ENCODE peak calls at places on chromosomes 11 and 22, in four cellular contexts. K, Y, R and J are unnamed samples. For H3K4me1, the result is how much of the 10 kb centered on the place peaks cover.

GRCh38 chr11:122276221-122276620 is 160.2 kb upstream of the BLID start:
- DNase-seq in Y (no peak), K (no peak), R (no peak), J (no peak)

GRCh38 chr11:5123802-5124521 is 14.2 kb downstream of the OR52A5 start:
- DNase-seq in Y (peak), K (peak), R (peak), J (no peak)

GRCh38 chr11:46377831-46378230 is 3.6 kb upstream of the MDK start:
- DNase-seq in K (no peak), Y (no peak), R (no peak), J (no peak)

GRCh38 chr11:43558056-43558455 is 122.5 kb upstream of the HSD17B12 start:
- DNase-seq in R (no peak), K (no peak), Y (peak), J (no peak)

GRCh38 chr11:94557992-94558391 is 9.2 kb upstream of the PIWIL4 start:
- DNase-seq in Y (no peak), K (no peak), R (no peak), J (no peak)

GRCh38 chr11:27795955-27796861 is 96.0 kb upstream of the BDNF start:
- DNase-seq in K (no peak), Y (peak), R (no peak), J (no peak)

GRCh38 chr11:107545101-107545514 is 20.4 kb downstream of the ALKBH8 start:
- DNase-seq in R (no peak), K (no peak), Y (no peak), J (no peak)

GRCh38 chr11:103274025-103274424 is 164.8 kb downstream of the DYNC2H1 start:
- DNase-seq in R (no peak), K (no peak), Y (no peak), J (no peak)

GRCh38 chr11:3802016-3802790 is 4.8 kb upstream of the NUP98 start:
- DNase-seq in R (no peak), K (no peak), Y (no peak), J (no peak)

GRCh38 chr11:121367434-121367833 is 74.9 kb downstream of the SC5D start:
- DNase-seq in K (peak), Y (no peak), R (no peak), J (peak)

GRCh38 chr11:121611242-121611641 is 158.5 kb upstream of the SORL1-AS1 start:
- DNase-seq in Y (no peak), R (no peak), K (no peak), J (no peak)

GRCh38 chr11:76798656-76799055 is 15.5 kb downstream of the TSKU start:
- DNase-seq in Y (no peak), K (no peak), R (no peak), J (no peak)

GRCh38 chr11:11173316-11174025 is 179.6 kb downstream of the CSNK2A3 start:
- DNase-seq in K (no peak), R (no peak), Y (no peak), J (no peak)

GRCh38 chr11:26730711-26731460 is 9.0 kb upstream of the SLC5A12 start:
- DNase-seq in R (no peak), K (no peak), Y (no peak), J (no peak)

GRCh38 chr11:46800177-46800576 is 45.9 kb downstream of the CKAP5 start:
- DNase-seq in Y (no peak), R (no peak), K (no peak), J (no peak)

GRCh38 chr11:134589155-134589554 is 177.1 kb upstream of the B3GAT1 start:
- DNase-seq in Y (no peak), K (no peak), R (no peak), J (no peak)

GRCh38 chr11:76787911-76788596 is 4.9 kb downstream of the TSKU start:
- DNase-seq in R (no peak), K (no peak), Y (no peak), J (no peak)

GRCh38 chr22:50233223-50233622 is 11.6 kb downstream of the TUBGCP6 start:
- DNase-seq in R (no peak), Y (no peak), K (no peak), J (no peak)

GRCh38 chr11:114438303-114438702 is 964 bp upstream of the REXO2 start:
- DNase-seq in Y (peak), R (no peak), K (no peak), J (no peak)

GRCh38 chr11:94171693-94172440 is 43.2 kb downstream of the PANX1 start:
- DNase-seq in K (no peak), R (no peak), Y (peak), J (no peak)

DNA sequence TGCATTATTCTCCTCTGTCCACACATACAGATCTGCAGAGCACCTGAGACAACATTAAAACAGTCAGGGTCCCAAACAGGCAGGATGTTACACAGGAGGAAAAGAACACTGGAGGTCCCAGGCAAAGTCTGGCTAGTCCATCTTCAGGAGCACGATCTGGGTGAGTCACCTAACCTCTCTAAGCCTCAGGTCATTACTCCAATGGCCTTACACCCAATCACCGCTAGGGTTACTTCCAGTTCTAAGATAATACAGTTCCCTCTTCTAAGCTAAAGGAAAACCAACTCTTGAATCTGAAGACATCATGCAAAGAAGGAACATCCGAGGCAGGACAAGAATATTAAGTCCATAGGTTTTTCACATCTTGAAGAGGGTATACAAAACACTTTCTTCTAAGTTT is 24.5 kb downstream of the ASCC2 start:
- DNase-seq in R (no peak), K (no peak), Y (no peak), J (no peak)
- H3K4me1 ChIP-seq in R (under half), K (under half), Y (under half), J (under half)

GRCh38 chr11:34585870-34586654 is 34.8 kb upstream of the EHF start:
- DNase-seq in Y (peak), R (no peak), K (peak), J (peak)
- H3K4me3 ChIP-seq in Y (no peak), R (no peak), K (no peak), J (no peak)

GRCh38 chr11:127443297-127443696 is 442.7 kb upstream of the KIRREL3 start:
- DNase-seq in K (no peak), Y (no peak), R (no peak), J (no peak)
- H3K27ac ChIP-seq in K (no peak), Y (no peak), R (no peak), J (no peak)

GRCh38 chr22:44793106-44793505 is 40.7 kb downstream of the ARHGAP8 start:
- DNase-seq in R (no peak), Y (no peak), K (no peak), J (no peak)
- H3K4me1 ChIP-seq in R (under half), Y (under half), K (under half), J (under half)

DNA sequence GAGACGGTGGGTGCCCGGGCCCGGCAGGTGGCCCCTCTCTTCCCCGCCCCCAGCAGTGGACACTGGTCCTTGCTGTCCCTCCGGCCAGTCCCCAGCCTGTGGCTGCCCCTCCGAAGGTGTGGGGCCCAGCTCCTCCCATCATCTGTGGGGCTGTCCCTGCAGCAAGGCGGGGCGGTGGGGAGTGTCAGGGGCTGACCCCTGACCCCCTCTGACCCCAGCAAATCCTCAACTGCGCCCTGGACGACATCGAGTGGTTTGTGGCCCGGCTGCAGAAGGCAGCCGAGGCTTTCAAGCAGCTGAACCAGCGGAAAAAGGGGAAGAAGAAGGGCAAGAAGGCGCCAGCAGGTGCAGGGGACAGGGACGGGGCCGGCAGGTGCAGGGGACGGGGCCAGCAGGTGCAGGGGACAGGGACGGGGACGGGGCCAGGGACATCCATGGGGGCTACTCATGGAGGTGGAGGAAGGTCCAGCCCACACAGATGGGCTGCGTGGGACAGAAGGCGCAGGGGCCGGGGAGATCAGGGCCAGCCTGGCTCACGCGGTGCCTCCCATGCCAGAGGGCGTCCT is 15.4 kb downstream of the EPS8L2 start:
- DNase-seq in K (no peak), Y (peak), R (no peak), J (no peak)
- H3K4me3 ChIP-seq in K (no peak), Y (no peak), R (peak), J (no peak)

DNA sequence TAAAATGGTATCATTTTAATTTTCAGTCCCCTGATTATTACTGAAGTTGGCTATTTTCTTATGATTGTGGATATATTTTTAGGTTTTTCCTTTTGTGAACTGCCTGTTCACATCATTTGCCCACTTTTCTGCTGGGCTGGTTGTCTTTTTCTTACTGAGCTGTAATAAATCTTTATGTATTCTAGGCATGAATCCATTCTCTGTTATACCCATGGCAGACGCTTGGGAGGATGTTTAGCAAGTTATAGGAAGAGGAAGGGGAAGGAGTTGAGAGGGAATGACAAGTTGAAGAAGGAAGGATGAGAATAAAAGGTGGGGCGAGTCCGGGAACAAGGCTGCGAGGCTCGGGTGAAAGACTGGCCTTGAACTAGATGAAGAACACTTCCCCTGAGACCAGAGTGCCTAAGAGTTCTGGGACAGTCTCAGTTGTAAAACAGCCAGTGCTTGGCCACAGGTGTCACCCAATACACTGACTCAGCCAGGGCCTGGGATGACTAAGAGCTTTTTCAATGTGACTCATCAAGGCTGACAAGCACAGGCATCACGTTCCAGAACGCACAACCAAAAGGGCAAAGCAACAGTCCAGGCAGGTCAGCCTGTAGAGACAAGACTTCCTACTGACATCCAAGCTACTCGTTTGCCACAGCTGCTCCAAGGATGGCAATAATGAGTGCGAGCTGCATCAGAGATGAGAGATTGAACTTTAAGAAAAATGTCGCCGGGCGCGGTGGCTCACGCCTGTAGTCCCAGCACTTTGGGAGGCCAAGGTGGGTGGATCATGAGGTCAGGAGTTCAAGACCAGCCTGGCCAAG is 35.2 kb downstream of the LRFN4 start:
- DNase-seq in K (no peak), R (no peak), Y (no peak), J (no peak)
- H3K27ac ChIP-seq in K (peak), R (no peak), Y (no peak), J (no peak)

GRCh38 chr11:1864216-1864615 is 11.3 kb downstream of the LSP1 start:
- DNase-seq in R (no peak), Y (no peak), K (no peak), J (no peak)
- H3K4me1 ChIP-seq in R (half or more), Y (under half), K (half or more), J (under half)

DNA sequence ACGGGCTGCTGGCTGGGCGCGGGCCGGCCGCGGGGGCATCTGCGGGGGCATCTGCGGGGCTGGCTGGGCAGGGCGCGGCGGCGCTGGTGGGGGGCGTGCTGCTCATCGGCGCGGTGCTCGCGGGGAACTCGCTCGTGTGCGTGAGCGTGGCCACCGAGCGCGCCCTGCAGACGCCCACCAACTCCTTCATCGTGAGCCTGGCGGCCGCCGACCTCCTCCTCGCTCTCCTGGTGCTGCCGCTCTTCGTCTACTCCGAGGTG is 194 bp downstream of the DRD4 start:
- DNase-seq in K (no peak), Y (no peak), R (no peak), J (no peak)
- H3K4me3 ChIP-seq in K (no peak), Y (peak), R (no peak), J (no peak)

DNA sequence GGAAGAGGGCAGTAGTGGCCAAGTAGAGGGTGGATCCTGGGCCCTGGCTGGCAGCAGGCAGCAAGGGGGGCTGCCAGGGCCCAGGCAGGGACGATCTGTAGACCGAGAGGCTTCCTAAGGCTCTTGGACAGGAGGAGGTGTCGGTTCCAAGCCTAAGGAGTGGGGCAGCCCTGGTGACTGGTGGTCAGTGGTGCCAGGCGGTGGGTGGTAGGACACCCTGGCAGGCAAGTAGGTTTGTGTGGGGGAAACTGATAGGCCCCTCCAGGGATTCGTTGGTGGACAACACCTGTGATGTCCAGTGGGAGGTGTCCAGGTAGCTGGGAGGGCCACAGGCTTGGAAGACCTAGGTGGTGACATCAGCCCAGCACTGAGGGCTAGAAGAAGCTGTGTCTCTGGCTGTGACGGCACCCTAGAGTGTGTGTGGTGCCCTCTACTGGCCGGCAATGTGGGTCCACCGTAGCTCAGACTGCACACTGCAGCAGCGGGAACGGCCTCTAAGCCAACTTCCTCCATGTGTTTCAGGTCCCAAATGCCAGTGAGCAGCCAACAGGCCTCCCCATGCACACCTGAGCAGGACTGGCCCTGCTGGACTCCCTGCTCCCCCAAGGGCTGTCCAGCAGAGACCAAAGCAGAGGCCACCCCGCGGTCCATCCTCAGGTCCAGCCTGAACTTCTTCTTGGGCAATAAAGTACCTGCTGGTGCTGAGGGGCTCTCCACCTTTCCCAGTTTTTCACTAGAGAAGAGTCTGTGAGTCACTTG is 9.4 kb upstream of the SAMM50 start:
- DNase-seq in R (peak), Y (peak), K (peak), J (peak)
- H3K27ac ChIP-seq in R (no peak), Y (no peak), K (no peak), J (no peak)

DNA sequence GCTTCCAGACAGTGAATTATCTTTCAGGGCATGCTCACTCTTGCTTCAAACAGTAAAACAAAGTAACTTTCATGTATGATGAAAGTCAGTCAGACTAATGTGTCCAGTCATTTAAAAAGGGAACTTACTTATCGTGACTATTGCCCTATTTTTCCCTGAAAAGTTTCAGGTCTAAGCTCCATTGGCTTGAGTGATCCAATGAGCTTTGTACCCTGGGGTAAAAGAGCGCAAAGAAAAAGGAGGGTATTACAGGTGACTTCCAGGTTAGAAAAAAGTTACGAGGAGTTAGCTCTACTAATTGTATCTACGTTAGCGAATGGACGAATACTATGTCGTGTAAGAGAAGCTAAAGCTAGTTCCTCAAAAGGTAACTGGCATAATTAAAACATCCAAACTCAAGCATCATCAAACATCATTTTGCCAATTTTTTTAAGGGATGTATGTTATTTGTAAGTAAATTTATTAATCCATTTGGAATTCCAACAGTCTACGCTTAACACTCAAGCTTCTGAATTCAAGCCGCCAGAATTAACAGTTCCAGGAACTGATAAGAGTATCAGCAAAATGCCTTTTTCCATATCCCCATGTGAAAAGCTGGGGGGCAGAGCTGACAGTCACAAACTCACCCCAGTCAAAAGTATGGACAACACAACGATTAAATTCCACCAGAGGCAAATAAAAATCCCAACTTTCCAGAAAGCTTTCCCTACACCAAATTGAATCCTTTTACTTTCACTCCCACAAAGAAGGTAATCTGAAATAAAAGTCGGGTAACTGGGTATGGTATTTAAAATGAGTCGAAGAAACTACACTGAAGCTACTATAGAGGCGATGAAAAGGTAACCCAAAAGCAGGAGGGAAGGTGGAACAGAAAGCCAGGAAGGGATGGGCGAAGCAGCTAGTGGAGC is 1.4 kb downstream of the PICALM start:
- DNase-seq in Y (no peak), R (no peak), K (no peak), J (peak)
- H3K4me1 ChIP-seq in Y (under half), R (under half), K (under half), J (under half)